ENCODE peak calls at places on chromosomes 11 and 22, in six cellular contexts. D is tibial nerve; O is left lung; L is activated CD4-positive, CD25-positive, alpha-beta regulatory T cell; H is stimulated activated effector memory CD8-positive, alpha-beta T cell treated with anti-CD3 and anti-CD28 coated beads, Interleukin-12 subunit alpha, Interleukin-12 subunit beta, amount 100 ng/mL, for 72 hours; R is stimulated activated CD4-positive, alpha-beta T cell treated with anti-CD3 and anti-CD28 coated beads, Interleukin-12 subunit alpha, Interleukin-12 subunit beta, amount 100 ng/mL, for 48 hours. E is an unnamed sample.

GRCh38 chr11:43518407-43519165 is 159.9 kb downstream of the TTC17 start:
- DNase-seq in D (no peak), O (no peak), L (no peak), H (no peak), R (no peak), E (peak)

GRCh38 chr22:40894417-40894816 is 32.5 kb upstream of the DNAJB7 start:
- DNase-seq in D (no peak), O (no peak), L (no peak), H (no peak), R (no peak), E (no peak)

GRCh38 chr11:117913736-117914397 is 15.3 kb downstream of the TMPRSS13 start:
- DNase-seq in D (no peak), O (peak), L (no peak), H (no peak), R (no peak), E (no peak)

GRCh38 chr11:12540913-12541587 is 133.2 kb upstream of the TEAD1 start:
- DNase-seq in D (no peak), O (no peak), L (no peak), H (no peak), R (no peak), E (peak)

GRCh38 chr11:111730871-111731591 is 35.2 kb downstream of the PPP2R1B start:
- DNase-seq in D (no peak), O (no peak), L (no peak), H (no peak), R (no peak), E (peak)

GRCh38 chr11:36222755-36223635 is 66.2 kb downstream of the COMMD9 start:
- DNase-seq in D (no peak), O (peak), L (no peak), H (no peak), R (no peak), E (peak)

GRCh38 chr11:93166194-93166593 is 31.6 kb downstream of the SLC36A4 start:
- DNase-seq in D (no peak), O (no peak), L (no peak), H (no peak), R (no peak), E (no peak)

GRCh38 chr11:123164732-123165450 is 30.2 kb downstream of the CLMP start:
- DNase-seq in D (no peak), O (no peak), L (no peak), H (no peak), R (no peak), E (no peak)

GRCh38 chr22:22478450-22478849 is 30.1 kb downstream of the ZNF280B start:
- DNase-seq in D (no peak), O (no peak), L (no peak), H (no peak), R (no peak), E (no peak)

GRCh38 chr11:78564037-78564888 is 10.4 kb downstream of the NARS2 start:
- DNase-seq in D (no peak), O (no peak), L (no peak), H (peak), R (no peak), E (peak)

GRCh38 chr11:1163321-1163910 is 5.7 kb downstream of the MUC5AC start:
- DNase-seq in D (no peak), O (peak), L (no peak), H (no peak), R (no peak), E (no peak)

GRCh38 chr11:134724779-134725140 is 312.7 kb upstream of the B3GAT1 start:
- DNase-seq in D (no peak), O (no peak), L (no peak), H (no peak), R (no peak), E (no peak)

GRCh38 chr11:134155456-134155855 is 68.3 kb downstream of the NCAPD3 start:
- DNase-seq in D (no peak), O (no peak), L (no peak), H (no peak), R (no peak), E (no peak)

GRCh38 chr22:30079952-30080533 is at the start of gene HORMAD2:
- DNase-seq in D (no peak), O (peak), L (no peak), H (no peak), R (no peak), E (peak)

GRCh38 chr22:29328055-29328454 is 12.6 kb upstream of the RASL10A start:
- DNase-seq in D (no peak), O (no peak), L (no peak), H (no peak), R (no peak), E (no peak)

GRCh38 chr22:40101417-40102101 is 76.2 kb upstream of the TNRC6B start:
- DNase-seq in D (no peak), O (no peak), L (no peak), H (no peak), R (no peak), E (no peak)

GRCh38 chr11:73141031-73141308 is 1.1 kb downstream of the FCHSD2 start:
- DNase-seq in D (no peak), O (peak), L (no peak), H (peak), R (no peak), E (no peak)

GRCh38 chr22:24003887-24004286 is 1.4 kb downstream of the GSTT4 start:
- DNase-seq in D (no peak), O (no peak), L (no peak), H (no peak), R (no peak), E (no peak)

GRCh38 chr11:848380-848931 is 5.8 kb downstream of the TSPAN4 start:
- DNase-seq in D (no peak), O (no peak), L (peak), H (peak), R (no peak), E (peak)

GRCh38 chr11:92225563-92226308 is 1.1 kb downstream of the FAT3 start:
- DNase-seq in D (peak), O (no peak), L (no peak), H (no peak), R (no peak), E (no peak)

GRCh38 chr11:123145220-123145619 is 49.8 kb downstream of the CLMP start:
- DNase-seq in D (no peak), O (peak), L (no peak), H (no peak), R (no peak), E (peak)

GRCh38 chr22:37309221-37310074 is 27.1 kb downstream of the CYTH4 start:
- DNase-seq in D (no peak), O (no peak), L (no peak), H (peak), R (no peak), E (peak)

GRCh38 chr11:46120361-46120710 is 918 bp downstream of the PHF21A start:
- DNase-seq in D (no peak), O (no peak), L (no peak), H (no peak), R (no peak), E (no peak)

GRCh38 chr11:63813563-63814382 is 517 bp downstream of the SPINDOC start:
- DNase-seq in D (peak), O (peak), L (no peak), H (peak), R (no peak), E (peak)